ENCODE peak calls at places on chromosomes 11 and 22, in five cellular contexts. X, U, B, C and P are unnamed samples.
A peak's percentile ranks its signal among the peaks of the same experiment; 100 is the strongest.

GRCh38 chr11:45083544-45084087 is 62.8 kb upstream of the PRDM11 start:
- DNase-seq in X (no peak), C (no peak), B (no peak), U (peak; percentile 57), P (no peak)

GRCh38 chr22:43213066-43213465 is 26.1 kb upstream of the TTLL12 start:
- DNase-seq in U (no peak), X (no peak), B (no peak), C (no peak), P (peak; percentile 4)

GRCh38 chr11:46649180-46649738 is 31.9 kb downstream of the ATG13 start:
- DNase-seq in U (peak; percentile 51), X (peak; percentile 98), B (no peak), C (no peak), P (peak; percentile 99)

GRCh38 chr11:28133146-28133545 is 25.0 kb downstream of the METTL15 start:
- DNase-seq in C (no peak), X (peak; percentile 48), B (no peak), U (no peak), P (peak; percentile 2)

GRCh38 chr11:34799848-34800247 is 116.3 kb downstream of the APIP start:
- DNase-seq in X (no peak), U (no peak), C (no peak), B (no peak), P (no peak)

GRCh38 chr11:34564406-34564805 is 50.8 kb upstream of the ELF5 start:
- DNase-seq in X (peak; percentile 34), B (no peak), U (no peak), C (no peak), P (peak; percentile 10)

GRCh38 chr11:114977596-114977995 is 299.3 kb downstream of the NXPE2 start:
- DNase-seq in X (no peak), U (no peak), B (no peak), C (no peak), P (no peak)

GRCh38 chr11:60831501-60832079 is 10.3 kb upstream of the CCDC86 start:
- DNase-seq in X (no peak), C (no peak), U (no peak), B (no peak), P (peak; percentile 61)

GRCh38 chr11:72732329-72732728 is 19.9 kb downstream of the ARAP1 start:
- DNase-seq in B (no peak), X (no peak), C (no peak), U (no peak), P (no peak)

GRCh38 chr11:117827521-117828511 is 3.3 kb upstream of the FXYD2 start:
- DNase-seq in X (no peak), B (peak; percentile 24), C (no peak), U (peak; percentile 46), P (no peak)

GRCh38 chr11:121467965-121468364 is 15.2 kb upstream of the SORL1-AS1 start:
- DNase-seq in B (no peak), C (no peak), U (peak; percentile 63), X (no peak), P (no peak)

GRCh38 chr11:15707971-15708370 is 593.2 kb downstream of the INSC start:
- DNase-seq in X (peak; percentile 12), C (peak; percentile 77), B (peak; percentile 72), U (no peak), P (peak; percentile 46)

GRCh38 chr22:29523761-29524160 is 29.8 kb downstream of the THOC5 start:
- DNase-seq in C (no peak), B (no peak), U (no peak), X (no peak), P (no peak)

GRCh38 chr22:37749831-37750595 is 53.2 kb downstream of the TRIOBP start:
- DNase-seq in B (no peak), C (no peak), U (no peak), X (peak; percentile 68), P (peak; percentile 71)

GRCh38 chr11:65084598-65085375 is 765 bp downstream of the ZFPL1 start:
- DNase-seq in B (no peak), C (no peak), X (no peak), U (no peak), P (no peak)

GRCh38 chr11:117188620-117189081 is 10.1 kb downstream of the SIDT2 start:
- DNase-seq in X (no peak), U (peak; percentile 53), B (peak; percentile 20), C (peak; percentile 36), P (no peak)

GRCh38 chr22:43498856-43499253 is 87.0 kb downstream of the MPPED1 start:
- DNase-seq in C (no peak), X (no peak), U (no peak), B (no peak), P (no peak)

GRCh38 chr22:37581534-37581933 is 1.6 kb upstream of the LGALS2 start:
- DNase-seq in C (no peak), U (no peak), X (no peak), B (peak; percentile 95), P (no peak)

GRCh38 chr22:38262051-38262795 is 10.6 kb downstream of the TMEM184B start:
- DNase-seq in X (peak; percentile 45), U (peak; percentile 85), C (peak; percentile 68), B (peak; percentile 71), P (no peak)

GRCh38 chr11:69563946-69564780 is 76.8 kb upstream of the CCND1 start:
- DNase-seq in U (no peak), B (no peak), X (no peak), C (no peak), P (no peak)

GRCh38 chr11:27757953-27758352 is 57.7 kb upstream of the BDNF start:
- DNase-seq in X (peak; percentile 74), B (no peak), U (no peak), C (no peak), P (peak; percentile 90)

GRCh38 chr22:36724836-36725235 is 21.3 kb upstream of the CACNG2 start:
- DNase-seq in U (peak; percentile 14), X (no peak), B (no peak), C (peak; percentile 30), P (no peak)

GRCh38 chr22:26592368-26593015 is 2.6 kb upstream of the TPST2 start:
- DNase-seq in B (peak; percentile 26), U (peak; percentile 81), X (no peak), C (no peak), P (no peak)

GRCh38 chr11:14336507-14337503 is 22.2 kb downstream of the RRAS2 start:
- DNase-seq in B (no peak), X (peak; percentile 96), U (no peak), C (no peak), P (peak; percentile 72)

GRCh38 chr11:120467627-120468026 is 43.9 kb upstream of the GRIK4 start:
- DNase-seq in U (no peak), C (no peak), B (no peak), X (no peak), P (no peak)

GRCh38 chr11:120404495-120404894 is 68.3 kb downstream of the ARHGEF12 start:
- DNase-seq in B (no peak), X (no peak), U (no peak), C (no peak), P (no peak)

GRCh38 chr11:11514246-11514645 is 107.6 kb downstream of the GALNT18 start:
- DNase-seq in U (no peak), C (no peak), X (no peak), B (no peak), P (peak; percentile 2)
- TF ChIP-seq CTCF in U (no peak), C (no peak), X (no peak), B (no peak), P (no peak)

GRCh38 chr11:84522331-84522730 is 1104.8 kb downstream of the DLG2 start:
- DNase-seq in X (peak; percentile 5), U (no peak), B (no peak), C (no peak), P (peak; percentile 45)

GRCh38 chr11:84518601-84519183 is 1108.5 kb downstream of the DLG2 start:
- DNase-seq in U (no peak), B (no peak), X (no peak), C (no peak), P (no peak)

GRCh38 chr11:84526250-84526649 is 1100.9 kb downstream of the DLG2 start:
- DNase-seq in B (no peak), X (no peak), C (no peak), U (no peak), P (no peak)

DNA sequence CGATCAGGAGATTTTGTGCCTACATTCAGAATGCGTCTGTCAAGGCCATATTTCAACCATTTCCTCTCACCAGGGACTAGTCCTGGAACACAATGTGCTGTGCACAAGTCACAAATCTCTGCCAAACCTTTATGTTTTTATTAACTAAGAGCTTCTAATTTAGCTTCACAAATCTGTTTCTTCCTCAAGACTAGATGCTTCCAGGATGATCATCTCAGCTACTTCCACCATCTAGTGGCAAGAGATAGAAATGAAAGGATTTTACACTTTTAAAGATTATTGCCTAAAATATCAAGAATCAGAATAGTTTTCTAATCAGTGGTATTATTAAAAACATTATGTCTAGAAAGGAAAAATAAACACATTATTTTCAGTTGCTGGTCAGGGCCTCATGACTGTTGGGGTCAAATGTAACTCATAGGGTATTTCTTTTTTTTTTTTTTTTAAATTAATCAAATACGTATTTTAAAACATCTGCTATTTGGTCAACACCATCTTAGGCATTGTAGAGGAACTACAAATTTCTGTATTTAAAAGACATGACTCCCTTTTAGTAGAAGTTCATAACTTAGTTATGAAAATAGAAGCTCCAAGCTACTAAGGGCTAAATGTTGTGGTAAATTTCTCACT is 1102.6 kb downstream of the DLG2 start:
- DNase-seq in X (peak; percentile 62), B (no peak), C (no peak), U (no peak), P (peak; percentile 76)
- TF ChIP-seq CTCF in X (peak; percentile 67), B (no peak), C (peak; percentile 30), U (peak; percentile 20), P (peak; percentile 66)

GRCh38 chr11:62054484-62055121 is 69.2 kb upstream of the INCENP start:
- DNase-seq in B (peak; percentile 48), X (peak; percentile 46), C (no peak), U (peak; percentile 82), P (peak; percentile 81)
- TF ChIP-seq CTCF in B (no peak), X (peak; percentile 29), C (no peak), U (peak; percentile 34), P (peak; percentile 58)

GRCh38 chr11:43986881-43987280 is 44.4 kb downstream of the C11orf96 start:
- DNase-seq in X (no peak), B (no peak), C (no peak), U (no peak), P (no peak)

GRCh38 chr11:43989162-43989961 is 46.9 kb downstream of the C11orf96 start:
- DNase-seq in C (no peak), U (no peak), B (no peak), X (no peak), P (peak; percentile 12)

GRCh38 chr11:43986327-43986726 is 43.9 kb downstream of the C11orf96 start:
- DNase-seq in X (no peak), C (no peak), B (no peak), U (no peak), P (no peak)

GRCh38 chr11:43987384-43988039 is 45.1 kb downstream of the C11orf96 start:
- DNase-seq in B (peak; percentile 45), X (peak; percentile 66), U (peak; percentile 79), C (peak; percentile 64), P (peak; percentile 98)

DNA sequence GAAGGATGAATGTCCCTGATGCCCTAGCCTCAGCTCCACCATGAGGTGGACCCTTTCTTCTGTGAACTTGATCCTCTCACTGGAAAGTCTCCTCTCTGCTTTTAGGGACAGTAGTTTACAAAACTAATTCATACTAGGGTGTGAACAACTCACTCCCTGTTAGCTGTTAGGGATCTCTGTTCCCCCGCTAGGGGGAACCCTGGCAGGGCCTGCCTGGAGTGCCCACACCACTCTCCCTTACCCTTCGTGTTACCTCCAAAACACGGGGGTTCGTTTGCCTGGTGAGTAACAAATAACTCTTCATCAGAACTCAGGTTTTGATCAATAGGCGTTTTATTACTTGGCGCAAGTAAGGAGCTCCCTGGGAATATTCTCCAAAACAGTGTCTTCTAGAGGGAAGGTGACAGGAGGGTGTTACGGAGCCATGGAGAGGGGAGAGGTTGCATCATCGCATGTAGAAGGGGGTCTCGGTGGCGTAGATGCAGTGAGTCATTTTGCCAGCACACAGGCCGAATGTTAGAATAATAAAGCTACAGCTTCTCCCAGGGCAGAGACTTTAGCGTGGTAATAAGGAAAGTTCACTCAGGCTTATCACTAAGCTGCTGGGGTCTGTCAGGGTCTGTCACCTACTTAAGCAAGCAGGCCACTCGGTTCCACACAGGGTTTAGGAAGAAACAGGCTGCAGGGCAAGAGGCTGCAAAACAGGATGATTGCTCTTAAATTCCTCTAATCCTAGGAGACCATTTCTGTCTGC is 45.8 kb downstream of the C11orf96 start:
- DNase-seq in X (peak; percentile 38), B (no peak), U (no peak), C (no peak), P (peak; percentile 39)
- TF ChIP-seq CTCF in X (peak; percentile 58), B (no peak), U (no peak), C (no peak), P (peak; percentile 53)